ENCODE peak calls at places on chromosomes 7 and 10, in ten cellular contexts. D, S, M, P, R, J, V, E, A and U are unnamed samples.

GRCh38 chr7:17013204-17013603 is 131.4 kb upstream of the AGR3 start:
- DNase-seq in E (no peak), D (no peak), R (no peak), P (no peak), V (peak; percentile 38), M (no peak), J (no peak), S (peak; percentile 31), A (no peak), U (no peak)

GRCh38 chr10:3528823-3529222 is 256.2 kb downstream of the KLF6 start:
- DNase-seq in A (no peak), P (no peak), R (no peak), J (no peak), V (no peak), E (no peak), D (no peak), S (no peak), M (no peak), U (no peak)

GRCh38 chr7:30172451-30172850 is 37.7 kb downstream of the MTURN start:
- DNase-seq in J (no peak), R (no peak), S (no peak), D (no peak), P (no peak), E (no peak), V (no peak), M (no peak), A (no peak), U (no peak)

GRCh38 chr7:155404976-155405375 is 53.0 kb upstream of the EN2 start:
- DNase-seq in A (no peak), V (no peak), E (no peak), D (no peak), P (no peak), M (no peak), R (no peak), J (no peak), S (no peak), U (no peak)

GRCh38 chr10:71777213-71777985 is 4.1 kb upstream of the VSIR start:
- DNase-seq in D (no peak), J (no peak), R (no peak), P (no peak), S (no peak), M (no peak), A (no peak), V (no peak), E (no peak), U (no peak)

GRCh38 chr10:24465899-24466615 is 257.1 kb downstream of the KIAA1217 start:
- DNase-seq in V (peak; percentile 97), R (no peak), P (peak; percentile 78), M (peak; percentile 81), J (no peak), A (no peak), S (peak; percentile 87), E (peak; percentile 74), D (no peak), U (peak; percentile 61)

GRCh38 chr7:43768894-43769272 is 10.4 kb downstream of the BLVRA start:
- DNase-seq in S (no peak), R (no peak), D (peak; percentile 38), V (no peak), P (no peak), A (no peak), M (no peak), E (no peak), J (no peak), U (no peak)

GRCh38 chr10:80552151-80552646 is 14.5 kb downstream of the SH2D4B start:
- DNase-seq in M (no peak), A (no peak), S (no peak), D (peak; percentile 40), V (no peak), J (peak; percentile 41), R (no peak), E (peak; percentile 81), P (no peak), U (peak; percentile 31)

GRCh38 chr7:22582860-22583640 is 83.1 kb upstream of the STEAP1B start:
- DNase-seq in J (no peak), S (peak; percentile 95), D (peak; percentile 98), M (peak; percentile 36), A (no peak), E (no peak), V (peak; percentile 75), R (no peak), P (peak; percentile 96), U (peak; percentile 83)

GRCh38 chr7:129401228-129401967 is 32.8 kb upstream of the STRIP2 start:
- DNase-seq in A (no peak), J (no peak), P (no peak), R (no peak), D (peak; percentile 68), S (no peak), V (no peak), M (no peak), E (no peak), U (no peak)

GRCh38 chr7:72437061-72437460 is 24.9 kb upstream of the CALN1 start:
- DNase-seq in V (no peak), S (no peak), E (no peak), M (no peak), P (no peak), R (no peak), J (no peak), A (no peak), D (no peak), U (no peak)

GRCh38 chr10:34711500-34711899 is 103.6 kb downstream of the PARD3 start:
- DNase-seq in A (no peak), M (no peak), E (no peak), P (no peak), V (no peak), J (no peak), D (no peak), R (no peak), S (peak; percentile 45), U (no peak)

GRCh38 chr10:101066146-101066889 is 4.5 kb downstream of the KAZALD1 start:
- DNase-seq in E (peak; percentile 57), A (peak; percentile 75), V (peak; percentile 76), P (no peak), M (peak; percentile 67), D (peak; percentile 73), S (peak; percentile 79), J (peak; percentile 83), R (peak; percentile 73), U (peak; percentile 81)

GRCh38 chr10:31147220-31147608 is 115.5 kb upstream of the ZNF438 start:
- DNase-seq in P (peak; percentile 46), E (no peak), J (no peak), A (no peak), M (no peak), D (no peak), R (no peak), S (peak; percentile 62), V (peak; percentile 95), U (no peak)

GRCh38 chr10:34228066-34228465 is 587.0 kb downstream of the PARD3 start:
- DNase-seq in P (no peak), A (no peak), E (no peak), V (no peak), J (no peak), D (no peak), R (no peak), M (no peak), S (no peak), U (no peak)

GRCh38 chr10:124827474-124827873 is 25.9 kb downstream of the ABRAXAS2 start:
- DNase-seq in R (no peak), M (no peak), E (no peak), J (no peak), S (peak; percentile 66), V (peak; percentile 44), P (no peak), D (peak; percentile 5), A (no peak), U (no peak)

GRCh38 chr7:129643545-129644170 is 32.1 kb downstream of the NRF1 start:
- DNase-seq in J (no peak), A (no peak), R (no peak), S (no peak), M (no peak), D (no peak), P (no peak), E (no peak), V (no peak), U (no peak)

GRCh38 chr10:13453896-13454295 is 74.9 kb downstream of the BEND7 start:
- DNase-seq in E (no peak), A (no peak), V (no peak), R (no peak), M (no peak), D (no peak), J (no peak), S (no peak), P (no peak), U (peak; percentile 29)

GRCh38 chr10:72888151-72888638 is 5.3 kb upstream of the OIT3 start:
- DNase-seq in V (no peak), S (no peak), R (no peak), M (no peak), A (no peak), E (no peak), P (no peak), D (no peak), J (no peak), U (no peak)

GRCh38 chr10:91875779-91876178 is 33.5 kb downstream of the FGFBP3 start:
- DNase-seq in V (no peak), P (no peak), R (no peak), A (no peak), D (no peak), S (no peak), J (no peak), E (no peak), M (no peak), U (no peak)

GRCh38 chr10:70619271-70620019 is 16.9 kb upstream of the PRF1 start:
- DNase-seq in J (no peak), V (peak; percentile 74), S (peak; percentile 64), D (peak; percentile 78), E (no peak), P (peak; percentile 36), A (no peak), R (no peak), M (no peak), U (no peak)

GRCh38 chr10:114405011-114405350 is 679 bp upstream of the AFAP1L2 start:
- DNase-seq in D (no peak), V (no peak), S (no peak), J (no peak), R (no peak), E (no peak), M (no peak), P (no peak), A (no peak), U (no peak)
- H3K4me3 ChIP-seq in D (no peak overlapping the region), V (no peak overlapping the region), S (no peak overlapping the region), J (peak overlapping the region; percentile 75), R (peak overlapping the region; percentile 69), E (no peak overlapping the region), M (peak overlapping the region; percentile 38), P (no peak overlapping the region), A (peak overlapping the region; percentile 59), U (no peak overlapping the region)

GRCh38 chr10:77041636-77042258 is 595.9 kb downstream of the KCNMA1 start:
- DNase-seq in E (no peak), J (no peak), V (no peak), P (no peak), D (peak; percentile 40), S (no peak), A (peak; percentile 28), M (no peak), R (no peak), U (no peak)
- H3K4me3 ChIP-seq in E (no peak overlapping the region), J (no peak overlapping the region), V (no peak overlapping the region), P (no peak overlapping the region), D (no peak overlapping the region), S (no peak overlapping the region), A (no peak overlapping the region), M (no peak overlapping the region), R (no peak overlapping the region), U (no peak overlapping the region)

GRCh38 chr7:12945901-12946300 is 258.5 kb downstream of the ARL4A start:
- DNase-seq in A (no peak), E (no peak), M (no peak), S (no peak), D (no peak), P (no peak), J (no peak), R (no peak), V (no peak), U (no peak)
- H3K4me3 ChIP-seq in A (no peak overlapping the region), E (no peak overlapping the region), M (no peak overlapping the region), S (no peak overlapping the region), D (no peak overlapping the region), P (no peak overlapping the region), J (no peak overlapping the region), R (no peak overlapping the region), V (no peak overlapping the region), U (no peak overlapping the region)

GRCh38 chr10:119597405-119598186 is 832 bp upstream of the TIAL1 start:
- DNase-seq in A (no peak), R (no peak), M (no peak), D (no peak), J (no peak), V (no peak), S (no peak), E (no peak), P (no peak), U (no peak)
- H3K4me3 ChIP-seq in A (peak overlapping the region; percentile 68), R (peak overlapping the region; percentile 91), M (no peak overlapping the region), D (peak overlapping the region; percentile 50), J (peak overlapping the region; percentile 78), V (peak overlapping the region; percentile 95), S (peak overlapping the region; percentile 93), E (no peak overlapping the region), P (peak overlapping the region; percentile 93), U (no peak overlapping the region)